ENCODE peak calls at places on chromosome 17, in four cellular contexts. F, G, A and I are unnamed samples.

GRCh38 chr17:27544350-27545131 is 86.4 kb upstream of the LGALS9 start:
- DNase-seq in F (no peak), G (no peak), A (peak; percentile 87), I (no peak)

GRCh38 chr17:76544123-76544915 is 4.5 kb downstream of the PRCD start:
- DNase-seq in F (no peak), G (no peak), A (no peak), I (no peak)

GRCh38 chr17:34822007-34822737 is 139.1 kb downstream of the CCT6B start:
- DNase-seq in F (no peak), G (no peak), A (no peak), I (no peak)

GRCh38 chr17:58083491-58084316 is 485 bp downstream of the DYNLL2 start:
- DNase-seq in F (no peak), G (peak; percentile 58), A (peak; percentile 81), I (peak; percentile 32)

GRCh38 chr17:38424297-38424972 is 3.8 kb upstream of the ARHGAP23 start:
- DNase-seq in F (no peak), G (no peak), A (no peak), I (no peak)

GRCh38 chr17:7922499-7923289 is 6.6 kb upstream of the RNF227 start:
- DNase-seq in F (no peak), G (peak; percentile 90), A (no peak), I (no peak)

GRCh38 chr17:7894866-7895265 is 6.3 kb downstream of the CHD3 start:
- DNase-seq in F (no peak), G (no peak), A (no peak), I (no peak)

GRCh38 chr17:5584971-5585794 is 874 bp upstream of the NLRP1 start:
- DNase-seq in F (no peak), G (no peak), A (no peak), I (no peak)

GRCh38 chr17:36072431-36073121 is 8.5 kb downstream of the CCL18 start:
- DNase-seq in F (peak; percentile 24), G (peak; percentile 88), A (peak; percentile 78), I (peak; percentile 52)

GRCh38 chr17:45687594-45687993 is 96.5 kb upstream of the CRHR1 start:
- DNase-seq in F (no peak), G (no peak), A (no peak), I (no peak)

GRCh38 chr17:30366536-30366935 is 12.2 kb upstream of the CPD start:
- DNase-seq in F (no peak), G (no peak), A (no peak), I (no peak)

GRCh38 chr17:29120439-29120838 is 59.8 kb downstream of the MYO18A start:
- DNase-seq in F (no peak), G (no peak), A (no peak), I (no peak)

GRCh38 chr17:64147110-64148016 is 17.4 kb upstream of the ERN1 start:
- DNase-seq in F (no peak), G (no peak), A (peak; percentile 45), I (peak; percentile 85)

GRCh38 chr17:43367588-43368242 is 31.1 kb upstream of the ARL4D start:
- DNase-seq in F (peak; percentile 96), G (peak; percentile 60), A (peak; percentile 48), I (peak; percentile 91)

GRCh38 chr17:67058036-67058435 is 13.7 kb downstream of the CACNG1 start:
- DNase-seq in F (no peak), G (no peak), A (no peak), I (no peak)

GRCh38 chr17:62919388-62919787 is 46.6 kb upstream of the TANC2 start:
- DNase-seq in F (no peak), G (no peak), A (peak; percentile 73), I (no peak)

GRCh38 chr17:5971969-5972368 is 98.2 kb upstream of the WSCD1 start:
- DNase-seq in F (no peak), G (no peak), A (no peak), I (peak; percentile 29)

GRCh38 chr17:20009302-20010098 is at the start of gene SPECC1:
- DNase-seq in F (peak; percentile 49), G (peak; percentile 99), A (peak; percentile 87), I (peak; percentile 62)

GRCh38 chr17:32302037-32302436 is 36.4 kb downstream of the RHBDL3 start:
- DNase-seq in F (no peak), G (no peak), A (no peak), I (peak; percentile 69)
- TF ChIP-seq RAD21 in F (no peak), G (no peak), A (no peak), I (no peak)

DNA sequence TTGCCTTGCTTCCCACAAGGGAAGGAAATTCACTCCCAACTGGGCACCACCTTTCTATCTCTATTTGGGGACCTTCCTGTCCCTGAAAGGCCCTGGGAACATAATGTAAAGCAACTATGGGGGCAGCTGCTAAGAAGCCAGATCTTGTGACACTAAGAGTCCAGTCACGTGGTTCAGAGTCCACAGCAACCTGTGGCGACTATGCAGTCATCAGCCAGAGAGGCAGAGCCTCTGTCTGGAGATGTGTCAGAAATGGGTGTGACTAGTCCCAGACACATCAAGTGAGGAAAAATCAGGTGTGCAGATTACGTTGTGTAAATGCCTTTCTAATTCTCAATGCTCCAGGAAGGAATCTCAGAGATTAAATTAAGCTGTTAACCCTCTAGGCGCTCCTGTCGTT is 26.6 kb upstream of the SKAP1 start:
- DNase-seq in F (peak; percentile 83), G (no peak), A (peak; percentile 61), I (no peak)
- TF ChIP-seq YY1 in F (no peak), G (no peak), A (no peak), I (no peak)

GRCh38 chr17:49779730-49780220 is 8.7 kb upstream of the KAT7 start:
- DNase-seq in F (peak; percentile 34), G (no peak), A (peak; percentile 78), I (peak; percentile 56)
- TF ChIP-seq FOSL1 in F (no peak), G (no peak), A (peak; percentile 33), I (no peak)

GRCh38 chr17:81097943-81098308 is 63.0 kb downstream of the BAIAP2 start:
- DNase-seq in F (peak; percentile 72), G (no peak), A (peak; percentile 84), I (peak; percentile 42)
- TF ChIP-seq RAD21 in F (no peak), G (no peak), A (no peak), I (no peak)

GRCh38 chr17:14197582-14197981 is 39.1 kb downstream of the CDRT15 start:
- DNase-seq in F (no peak), G (no peak), A (no peak), I (no peak)
- TF ChIP-seq YY1 in F (no peak), G (no peak), A (no peak), I (no peak)

GRCh38 chr17:48412841-48413240 is 17.2 kb downstream of the SKAP1 start:
- DNase-seq in F (no peak), G (no peak), A (no peak), I (no peak)
- TF ChIP-seq FOSL1 in F (no peak), G (no peak), A (no peak), I (no peak)

DNA sequence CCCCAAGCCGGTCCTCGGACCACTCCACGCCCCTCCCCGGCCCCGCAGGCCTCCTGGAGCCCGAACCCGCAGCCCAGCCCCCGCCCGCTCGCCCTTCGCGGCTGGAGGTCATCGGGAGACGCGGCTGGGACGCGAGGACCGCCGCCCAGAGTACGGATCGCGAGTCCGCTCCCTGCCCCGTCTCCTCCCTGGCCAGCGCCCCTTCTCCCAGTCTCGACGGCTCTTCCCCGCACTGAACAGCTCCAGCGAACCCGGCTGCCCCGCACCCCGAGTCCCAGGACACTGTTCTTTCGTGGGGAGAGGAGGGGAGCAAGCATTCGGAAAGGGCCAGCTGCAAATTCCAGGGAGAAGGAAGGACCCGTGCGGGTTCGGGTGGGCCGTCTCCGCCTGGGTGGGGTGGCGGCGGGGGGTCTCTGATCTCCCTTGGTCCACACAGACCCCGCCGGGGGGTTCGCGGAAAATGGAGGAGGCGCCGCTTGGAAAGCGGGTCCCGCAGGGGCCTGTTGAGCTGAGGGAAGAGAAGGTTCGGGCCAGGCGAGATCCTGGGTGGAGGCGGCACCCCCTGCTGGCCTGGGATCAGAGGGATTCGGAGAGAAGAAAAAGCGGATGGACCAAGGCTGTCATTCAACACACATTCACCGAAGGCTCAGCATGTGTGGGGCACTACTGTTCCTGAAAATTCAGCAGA is 632 bp upstream of the RTN4RL1 start:
- DNase-seq in F (no peak), G (peak; percentile 70), A (peak; percentile 48), I (peak; percentile 60)
- TF ChIP-seq RAD21 in F (peak; percentile 83), G (peak; percentile 49), A (peak; percentile 57), I (peak; percentile 88)

GRCh38 chr17:74245145-74245817 is 28.8 kb upstream of the DNAI2 start:
- DNase-seq in F (no peak), G (peak; percentile 73), A (no peak), I (no peak)

GRCh38 chr17:74244128-74244527 is 29.9 kb upstream of the DNAI2 start:
- DNase-seq in F (no peak), G (no peak), A (no peak), I (no peak)

GRCh38 chr17:74244543-74244942 is 29.5 kb upstream of the DNAI2 start:
- DNase-seq in F (no peak), G (no peak), A (no peak), I (no peak)

GRCh38 chr17:74243013-74243755 is 29.8 kb downstream of the TTYH2 start:
- DNase-seq in F (no peak), G (no peak), A (no peak), I (no peak)

GRCh38 chr17:74245818-74246204 is 28.2 kb upstream of the DNAI2 start:
- DNase-seq in F (no peak), G (peak; percentile 56), A (no peak), I (no peak)
- TF ChIP-seq YY1 in F (no peak), G (no peak), A (no peak), I (no peak)

DNA sequence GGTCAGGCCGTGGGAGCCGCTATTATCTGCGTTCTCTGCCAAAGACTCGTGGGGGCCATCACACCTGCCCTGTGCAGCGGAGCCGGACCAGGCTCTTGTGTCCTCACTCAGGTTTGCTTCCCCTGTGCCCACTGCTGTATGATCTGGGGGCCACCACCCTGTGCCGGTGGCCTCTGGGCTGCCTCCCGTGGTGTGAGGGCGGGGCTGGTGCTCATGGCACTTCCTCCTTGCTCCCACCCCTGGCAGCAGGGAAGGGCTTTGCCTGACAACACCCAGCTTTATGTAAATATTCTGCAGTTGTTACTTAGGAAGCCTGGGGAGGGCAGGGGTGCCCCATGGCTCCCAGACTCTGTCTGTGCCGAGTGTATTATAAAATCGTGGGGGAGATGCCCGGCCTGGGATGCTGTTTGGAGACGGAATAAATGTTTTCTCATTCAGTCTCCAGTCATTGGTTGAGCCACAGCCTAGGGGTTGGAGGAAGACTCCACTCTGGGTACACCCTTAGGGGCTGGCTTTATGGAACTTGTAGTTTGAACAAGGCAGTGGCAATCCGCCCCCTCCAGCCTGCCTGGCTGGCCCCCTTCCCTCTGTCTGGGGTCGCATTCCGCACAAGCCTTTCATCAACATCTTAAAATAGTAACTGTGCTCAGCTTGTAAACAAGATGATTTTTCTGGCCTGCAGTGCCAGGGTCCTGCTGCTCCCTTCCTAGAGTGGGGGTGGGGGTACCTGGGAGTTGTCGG is 4.1 kb downstream of the SYNGR2 start:
- DNase-seq in F (no peak), G (peak; percentile 61), A (no peak), I (no peak)
- TF ChIP-seq FOSL1 in F (no peak), G (no peak), A (no peak), I (no peak)

GRCh38 chr17:68993112-68993511 is 37.9 kb upstream of the ABCA8 start:
- DNase-seq in F (no peak), G (no peak), A (no peak), I (no peak)
- TF ChIP-seq RAD21 in F (no peak), G (no peak), A (no peak), I (no peak)